ENCODE peak calls at places on chromosomes 5 and 9, in nine cellular contexts. One of them, this sample, is unnamed.

GRCh38 chr9:4585135-4585534 is 77.0 kb upstream of the PLPP6 start:
- DNase-seq in CD8-positive, alpha-beta T cell: no peak
- DNase-seq in fibroblast of lung: no peak
- DNase-seq in iPS-NIHi11: peak
- DNase-seq in T-helper 1 cell: no peak
- DNase-seq in stimulated activated CD4-positive, alpha-beta T cell treated with anti-CD3 and anti-CD28 coated beads, TNF-alpha, amount 100 ng/mL, for 1 hour: no peak
- DNase-seq in NCI-H1092: no peak
- DNase-seq in foreskin fibroblast: no peak
- DNase-seq in ELF-1: peak
- DNase-seq in this sample: no peak

GRCh38 chr9:90842984-90843383 is 41.4 kb downstream of the SYK start:
- DNase-seq in CD8-positive, alpha-beta T cell: no peak
- DNase-seq in fibroblast of lung: no peak
- DNase-seq in iPS-NIHi11: no peak
- DNase-seq in T-helper 1 cell: no peak
- DNase-seq in stimulated activated CD4-positive, alpha-beta T cell treated with anti-CD3 and anti-CD28 coated beads, TNF-alpha, amount 100 ng/mL, for 1 hour: no peak
- DNase-seq in NCI-H1092: no peak
- DNase-seq in foreskin fibroblast: no peak
- DNase-seq in ELF-1: no peak
- DNase-seq in this sample: no peak

GRCh38 chr9:69314547-69314946 is 10.5 kb upstream of the ENTREP1 start:
- DNase-seq in CD8-positive, alpha-beta T cell: no peak
- DNase-seq in fibroblast of lung: no peak
- DNase-seq in iPS-NIHi11: no peak
- DNase-seq in T-helper 1 cell: no peak
- DNase-seq in stimulated activated CD4-positive, alpha-beta T cell treated with anti-CD3 and anti-CD28 coated beads, TNF-alpha, amount 100 ng/mL, for 1 hour: no peak
- DNase-seq in NCI-H1092: no peak
- DNase-seq in foreskin fibroblast: no peak
- DNase-seq in ELF-1: no peak
- DNase-seq in this sample: no peak

GRCh38 chr5:178516836-178517235 is 73.4 kb downstream of the COL23A1 start:
- DNase-seq in CD8-positive, alpha-beta T cell: no peak
- DNase-seq in fibroblast of lung: no peak
- DNase-seq in iPS-NIHi11: no peak
- DNase-seq in T-helper 1 cell: no peak
- DNase-seq in stimulated activated CD4-positive, alpha-beta T cell treated with anti-CD3 and anti-CD28 coated beads, TNF-alpha, amount 100 ng/mL, for 1 hour: no peak
- DNase-seq in NCI-H1092: no peak
- DNase-seq in foreskin fibroblast: no peak
- DNase-seq in ELF-1: no peak
- DNase-seq in this sample: no peak

GRCh38 chr5:10149911-10150310 is 99.8 kb downstream of the ATPSCKMT start:
- DNase-seq in CD8-positive, alpha-beta T cell: no peak
- DNase-seq in fibroblast of lung: no peak
- DNase-seq in iPS-NIHi11: no peak
- DNase-seq in T-helper 1 cell: no peak
- DNase-seq in stimulated activated CD4-positive, alpha-beta T cell treated with anti-CD3 and anti-CD28 coated beads, TNF-alpha, amount 100 ng/mL, for 1 hour: no peak
- DNase-seq in NCI-H1092: no peak
- DNase-seq in foreskin fibroblast: no peak
- DNase-seq in ELF-1: peak
- DNase-seq in this sample: no peak

GRCh38 chr5:120817044-120817985 is 353.2 kb downstream of the PRR16 start:
- DNase-seq in CD8-positive, alpha-beta T cell: peak
- DNase-seq in fibroblast of lung: peak
- DNase-seq in iPS-NIHi11: peak
- DNase-seq in T-helper 1 cell: no peak
- DNase-seq in stimulated activated CD4-positive, alpha-beta T cell treated with anti-CD3 and anti-CD28 coated beads, TNF-alpha, amount 100 ng/mL, for 1 hour: no peak
- DNase-seq in NCI-H1092: no peak
- DNase-seq in foreskin fibroblast: peak
- DNase-seq in ELF-1: no peak
- DNase-seq in this sample: peak

GRCh38 chr9:136012651-136013050 is 51.5 kb upstream of the UBAC1 start:
- DNase-seq in CD8-positive, alpha-beta T cell: no peak
- DNase-seq in fibroblast of lung: peak
- DNase-seq in iPS-NIHi11: no peak
- DNase-seq in T-helper 1 cell: no peak
- DNase-seq in stimulated activated CD4-positive, alpha-beta T cell treated with anti-CD3 and anti-CD28 coated beads, TNF-alpha, amount 100 ng/mL, for 1 hour: no peak
- DNase-seq in NCI-H1092: no peak
- DNase-seq in foreskin fibroblast: no peak
- DNase-seq in ELF-1: peak
- DNase-seq in this sample: no peak

GRCh38 chr9:15909297-15909696 is 356.5 kb downstream of the CCDC171 start:
- DNase-seq in CD8-positive, alpha-beta T cell: no peak
- DNase-seq in fibroblast of lung: peak
- DNase-seq in iPS-NIHi11: no peak
- DNase-seq in T-helper 1 cell: no peak
- DNase-seq in stimulated activated CD4-positive, alpha-beta T cell treated with anti-CD3 and anti-CD28 coated beads, TNF-alpha, amount 100 ng/mL, for 1 hour: no peak
- DNase-seq in NCI-H1092: no peak
- DNase-seq in foreskin fibroblast: peak
- DNase-seq in ELF-1: no peak
- DNase-seq in this sample: peak

GRCh38 chr5:74916831-74917710 is 50.9 kb upstream of the FAM169A start:
- DNase-seq in CD8-positive, alpha-beta T cell: no peak
- DNase-seq in fibroblast of lung: no peak
- DNase-seq in iPS-NIHi11: no peak
- DNase-seq in T-helper 1 cell: no peak
- DNase-seq in stimulated activated CD4-positive, alpha-beta T cell treated with anti-CD3 and anti-CD28 coated beads, TNF-alpha, amount 100 ng/mL, for 1 hour: no peak
- DNase-seq in NCI-H1092: no peak
- DNase-seq in foreskin fibroblast: peak
- DNase-seq in ELF-1: no peak
- DNase-seq in this sample: no peak

GRCh38 chr5:1202798-1203185 is 1.4 kb downstream of the SLC6A19 start:
- DNase-seq in CD8-positive, alpha-beta T cell: no peak
- DNase-seq in fibroblast of lung: no peak
- DNase-seq in iPS-NIHi11: no peak
- DNase-seq in T-helper 1 cell: no peak
- DNase-seq in stimulated activated CD4-positive, alpha-beta T cell treated with anti-CD3 and anti-CD28 coated beads, TNF-alpha, amount 100 ng/mL, for 1 hour: no peak
- DNase-seq in NCI-H1092: no peak
- DNase-seq in foreskin fibroblast: no peak
- DNase-seq in ELF-1: no peak
- DNase-seq in this sample: no peak

GRCh38 chr5:124662261-124662781 is 84.1 kb downstream of the ZNF608 start:
- DNase-seq in CD8-positive, alpha-beta T cell: no peak
- DNase-seq in fibroblast of lung: no peak
- DNase-seq in iPS-NIHi11: no peak
- DNase-seq in T-helper 1 cell: no peak
- DNase-seq in stimulated activated CD4-positive, alpha-beta T cell treated with anti-CD3 and anti-CD28 coated beads, TNF-alpha, amount 100 ng/mL, for 1 hour: no peak
- DNase-seq in NCI-H1092: no peak
- DNase-seq in foreskin fibroblast: no peak
- DNase-seq in ELF-1: peak
- DNase-seq in this sample: no peak

GRCh38 chr5:148374693-148375360 is 8.9 kb upstream of the FBXO38 start:
- DNase-seq in CD8-positive, alpha-beta T cell: no peak
- DNase-seq in fibroblast of lung: peak
- DNase-seq in iPS-NIHi11: peak
- DNase-seq in T-helper 1 cell: peak
- DNase-seq in stimulated activated CD4-positive, alpha-beta T cell treated with anti-CD3 and anti-CD28 coated beads, TNF-alpha, amount 100 ng/mL, for 1 hour: no peak
- DNase-seq in NCI-H1092: peak
- DNase-seq in foreskin fibroblast: peak
- DNase-seq in ELF-1: peak
- DNase-seq in this sample: peak

GRCh38 chr5:26622947-26623346 is 415.4 kb downstream of the CDH9 start:
- DNase-seq in CD8-positive, alpha-beta T cell: no peak
- DNase-seq in fibroblast of lung: no peak
- DNase-seq in iPS-NIHi11: no peak
- DNase-seq in T-helper 1 cell: no peak
- DNase-seq in stimulated activated CD4-positive, alpha-beta T cell treated with anti-CD3 and anti-CD28 coated beads, TNF-alpha, amount 100 ng/mL, for 1 hour: no peak
- DNase-seq in NCI-H1092: peak
- DNase-seq in foreskin fibroblast: no peak
- DNase-seq in ELF-1: no peak
- DNase-seq in this sample: no peak

GRCh38 chr5:120358949-120359348 is 105.2 kb upstream of the PRR16 start:
- DNase-seq in CD8-positive, alpha-beta T cell: no peak
- DNase-seq in fibroblast of lung: no peak
- DNase-seq in iPS-NIHi11: no peak
- DNase-seq in T-helper 1 cell: no peak
- DNase-seq in stimulated activated CD4-positive, alpha-beta T cell treated with anti-CD3 and anti-CD28 coated beads, TNF-alpha, amount 100 ng/mL, for 1 hour: no peak
- DNase-seq in NCI-H1092: no peak
- DNase-seq in foreskin fibroblast: no peak
- DNase-seq in ELF-1: no peak
- DNase-seq in this sample: no peak

GRCh38 chr9:13939129-13939528 is 374.8 kb downstream of the NFIB start:
- DNase-seq in CD8-positive, alpha-beta T cell: no peak
- DNase-seq in fibroblast of lung: peak
- DNase-seq in iPS-NIHi11: no peak
- DNase-seq in T-helper 1 cell: no peak
- DNase-seq in stimulated activated CD4-positive, alpha-beta T cell treated with anti-CD3 and anti-CD28 coated beads, TNF-alpha, amount 100 ng/mL, for 1 hour: no peak
- DNase-seq in NCI-H1092: no peak
- DNase-seq in foreskin fibroblast: peak
- DNase-seq in ELF-1: no peak
- DNase-seq in this sample: peak

GRCh38 chr9:124352616-124353015 is 62.6 kb downstream of the PSMB7 start:
- DNase-seq in CD8-positive, alpha-beta T cell: no peak
- DNase-seq in fibroblast of lung: no peak
- DNase-seq in iPS-NIHi11: no peak
- DNase-seq in T-helper 1 cell: no peak
- DNase-seq in stimulated activated CD4-positive, alpha-beta T cell treated with anti-CD3 and anti-CD28 coated beads, TNF-alpha, amount 100 ng/mL, for 1 hour: no peak
- DNase-seq in NCI-H1092: no peak
- DNase-seq in foreskin fibroblast: no peak
- DNase-seq in ELF-1: no peak
- DNase-seq in this sample: no peak

GRCh38 chr5:173718469-173718868 is 102.0 kb upstream of the BOD1 start:
- DNase-seq in CD8-positive, alpha-beta T cell: no peak
- DNase-seq in fibroblast of lung: no peak
- DNase-seq in iPS-NIHi11: no peak
- DNase-seq in T-helper 1 cell: no peak
- DNase-seq in stimulated activated CD4-positive, alpha-beta T cell treated with anti-CD3 and anti-CD28 coated beads, TNF-alpha, amount 100 ng/mL, for 1 hour: no peak
- DNase-seq in NCI-H1092: no peak
- DNase-seq in foreskin fibroblast: no peak
- DNase-seq in ELF-1: no peak
- DNase-seq in this sample: no peak

GRCh38 chr5:90570034-90570433 is 11.4 kb downstream of the ADGRV1 start:
- DNase-seq in CD8-positive, alpha-beta T cell: no peak
- DNase-seq in fibroblast of lung: no peak
- DNase-seq in iPS-NIHi11: no peak
- DNase-seq in T-helper 1 cell: no peak
- DNase-seq in stimulated activated CD4-positive, alpha-beta T cell treated with anti-CD3 and anti-CD28 coated beads, TNF-alpha, amount 100 ng/mL, for 1 hour: no peak
- DNase-seq in NCI-H1092: no peak
- DNase-seq in foreskin fibroblast: no peak
- DNase-seq in ELF-1: no peak
- DNase-seq in this sample: no peak

GRCh38 chr5:119678351-119679028 is 49.1 kb downstream of the FAM170A start:
- DNase-seq in CD8-positive, alpha-beta T cell: no peak
- DNase-seq in fibroblast of lung: no peak
- DNase-seq in iPS-NIHi11: no peak
- DNase-seq in T-helper 1 cell: no peak
- DNase-seq in stimulated activated CD4-positive, alpha-beta T cell treated with anti-CD3 and anti-CD28 coated beads, TNF-alpha, amount 100 ng/mL, for 1 hour: no peak
- DNase-seq in NCI-H1092: no peak
- DNase-seq in foreskin fibroblast: no peak
- DNase-seq in ELF-1: no peak
- DNase-seq in this sample: no peak

GRCh38 chr5:160199410-160199911 is 29.8 kb upstream of the FABP6 start:
- DNase-seq in CD8-positive, alpha-beta T cell: peak
- DNase-seq in fibroblast of lung: peak
- DNase-seq in iPS-NIHi11: peak
- DNase-seq in T-helper 1 cell: peak
- DNase-seq in stimulated activated CD4-positive, alpha-beta T cell treated with anti-CD3 and anti-CD28 coated beads, TNF-alpha, amount 100 ng/mL, for 1 hour: peak
- DNase-seq in NCI-H1092: no peak
- DNase-seq in foreskin fibroblast: peak
- DNase-seq in ELF-1: peak
- DNase-seq in this sample: no peak

GRCh38 chr5:150615141-150615699 is 25.2 kb upstream of the SYNPO start:
- DNase-seq in CD8-positive, alpha-beta T cell: no peak
- DNase-seq in fibroblast of lung: peak
- DNase-seq in iPS-NIHi11: no peak
- DNase-seq in T-helper 1 cell: no peak
- DNase-seq in stimulated activated CD4-positive, alpha-beta T cell treated with anti-CD3 and anti-CD28 coated beads, TNF-alpha, amount 100 ng/mL, for 1 hour: no peak
- DNase-seq in NCI-H1092: no peak
- DNase-seq in foreskin fibroblast: no peak
- DNase-seq in ELF-1: no peak
- DNase-seq in this sample: no peak

GRCh38 chr9:129716091-129716490 is 36.8 kb downstream of the PTGES start:
- DNase-seq in CD8-positive, alpha-beta T cell: no peak
- DNase-seq in fibroblast of lung: peak
- DNase-seq in iPS-NIHi11: no peak
- DNase-seq in T-helper 1 cell: no peak
- DNase-seq in stimulated activated CD4-positive, alpha-beta T cell treated with anti-CD3 and anti-CD28 coated beads, TNF-alpha, amount 100 ng/mL, for 1 hour: no peak
- DNase-seq in NCI-H1092: no peak
- DNase-seq in foreskin fibroblast: no peak
- DNase-seq in ELF-1: no peak
- DNase-seq in this sample: no peak

GRCh38 chr9:83956288-83957028 is 23.6 kb downstream of the HNRNPK start:
- DNase-seq in CD8-positive, alpha-beta T cell: peak
- DNase-seq in fibroblast of lung: peak
- DNase-seq in iPS-NIHi11: peak
- DNase-seq in T-helper 1 cell: peak
- DNase-seq in stimulated activated CD4-positive, alpha-beta T cell treated with anti-CD3 and anti-CD28 coated beads, TNF-alpha, amount 100 ng/mL, for 1 hour: peak
- DNase-seq in NCI-H1092: peak
- DNase-seq in foreskin fibroblast: no peak
- DNase-seq in ELF-1: peak
- DNase-seq in this sample: no peak

GRCh38 chr9:124079176-124079925 is 67.8 kb downstream of the LHX2 start:
- DNase-seq in CD8-positive, alpha-beta T cell: no peak
- DNase-seq in fibroblast of lung: peak
- DNase-seq in iPS-NIHi11: no peak
- DNase-seq in T-helper 1 cell: no peak
- DNase-seq in stimulated activated CD4-positive, alpha-beta T cell treated with anti-CD3 and anti-CD28 coated beads, TNF-alpha, amount 100 ng/mL, for 1 hour: no peak
- DNase-seq in NCI-H1092: no peak
- DNase-seq in foreskin fibroblast: peak
- DNase-seq in ELF-1: peak
- DNase-seq in this sample: no peak

GRCh38 chr9:129717991-129718390 is 34.9 kb downstream of the PTGES start:
- DNase-seq in CD8-positive, alpha-beta T cell: no peak
- DNase-seq in fibroblast of lung: no peak
- DNase-seq in iPS-NIHi11: no peak
- DNase-seq in T-helper 1 cell: no peak
- DNase-seq in stimulated activated CD4-positive, alpha-beta T cell treated with anti-CD3 and anti-CD28 coated beads, TNF-alpha, amount 100 ng/mL, for 1 hour: no peak
- DNase-seq in NCI-H1092: no peak
- DNase-seq in foreskin fibroblast: no peak
- DNase-seq in ELF-1: no peak
- DNase-seq in this sample: no peak

GRCh38 chr5:151598984-151599383 is 7.9 kb upstream of the FAT2 start:
- DNase-seq in CD8-positive, alpha-beta T cell: no peak
- DNase-seq in fibroblast of lung: no peak
- DNase-seq in iPS-NIHi11: no peak
- DNase-seq in T-helper 1 cell: no peak
- DNase-seq in stimulated activated CD4-positive, alpha-beta T cell treated with anti-CD3 and anti-CD28 coated beads, TNF-alpha, amount 100 ng/mL, for 1 hour: no peak
- DNase-seq in NCI-H1092: no peak
- DNase-seq in foreskin fibroblast: no peak
- DNase-seq in ELF-1: no peak
- DNase-seq in this sample: no peak

GRCh38 chr9:77816641-77817341 is 168.7 kb upstream of the GNA14 start:
- DNase-seq in CD8-positive, alpha-beta T cell: no peak
- DNase-seq in fibroblast of lung: peak
- DNase-seq in iPS-NIHi11: no peak
- DNase-seq in T-helper 1 cell: no peak
- DNase-seq in stimulated activated CD4-positive, alpha-beta T cell treated with anti-CD3 and anti-CD28 coated beads, TNF-alpha, amount 100 ng/mL, for 1 hour: no peak
- DNase-seq in NCI-H1092: no peak
- DNase-seq in foreskin fibroblast: no peak
- DNase-seq in ELF-1: no peak
- DNase-seq in this sample: no peak

GRCh38 chr9:134437417-134438203 is 111.4 kb downstream of the RXRA start:
- DNase-seq in CD8-positive, alpha-beta T cell: no peak
- DNase-seq in fibroblast of lung: no peak
- DNase-seq in iPS-NIHi11: peak
- DNase-seq in T-helper 1 cell: no peak
- DNase-seq in stimulated activated CD4-positive, alpha-beta T cell treated with anti-CD3 and anti-CD28 coated beads, TNF-alpha, amount 100 ng/mL, for 1 hour: no peak
- DNase-seq in NCI-H1092: no peak
- DNase-seq in foreskin fibroblast: no peak
- DNase-seq in ELF-1: peak
- DNase-seq in this sample: no peak

GRCh38 chr9:137109250-137110146 is 5.0 kb downstream of the DPP7 start:
- DNase-seq in CD8-positive, alpha-beta T cell: peak
- DNase-seq in fibroblast of lung: no peak
- DNase-seq in iPS-NIHi11: no peak
- DNase-seq in T-helper 1 cell: no peak
- DNase-seq in stimulated activated CD4-positive, alpha-beta T cell treated with anti-CD3 and anti-CD28 coated beads, TNF-alpha, amount 100 ng/mL, for 1 hour: no peak
- DNase-seq in NCI-H1092: no peak
- DNase-seq in foreskin fibroblast: no peak
- DNase-seq in ELF-1: no peak
- DNase-seq in this sample: no peak

GRCh38 chr5:125485003-125485641 is 738.7 kb upstream of the ZNF608 start:
- DNase-seq in CD8-positive, alpha-beta T cell: no peak
- DNase-seq in fibroblast of lung: peak
- DNase-seq in iPS-NIHi11: peak
- DNase-seq in T-helper 1 cell: no peak
- DNase-seq in stimulated activated CD4-positive, alpha-beta T cell treated with anti-CD3 and anti-CD28 coated beads, TNF-alpha, amount 100 ng/mL, for 1 hour: no peak
- DNase-seq in NCI-H1092: peak
- DNase-seq in foreskin fibroblast: peak
- DNase-seq in ELF-1: peak
- DNase-seq in this sample: peak

GRCh38 chr5:157217289-157218024 is 36.8 kb downstream of the ITK start:
- DNase-seq in CD8-positive, alpha-beta T cell: peak
- DNase-seq in fibroblast of lung: no peak
- DNase-seq in iPS-NIHi11: no peak
- DNase-seq in T-helper 1 cell: no peak
- DNase-seq in stimulated activated CD4-positive, alpha-beta T cell treated with anti-CD3 and anti-CD28 coated beads, TNF-alpha, amount 100 ng/mL, for 1 hour: peak
- DNase-seq in NCI-H1092: no peak
- DNase-seq in foreskin fibroblast: no peak
- DNase-seq in ELF-1: no peak
- DNase-seq in this sample: no peak

This sample was measured in AG09309.